ENCODE peak calls at places on chromosome 14, in seven cellular contexts. W is NCI-H1417; L is SW480; J is GM12891; D is activated CD8-positive, alpha-beta memory T cell treated with anti-CD3 and anti-CD28 coated beads for 48 hours; U is NCI-H1092 treated with DMSO at 0.1 percent for 48 hours; R is dorsolateral prefrontal cortex. S is an unnamed sample.

GRCh38 chr14:62654641-62655040 is 390.6 kb downstream of the KCNH5 start:
- DNase-seq in D (no peak), R (no peak), J (no peak), W (peak), U (no peak), L (no peak), S (no peak)

GRCh38 chr14:54488318-54488645 is 498 bp downstream of the GMFB start:
- DNase-seq in W (no peak), J (peak), D (no peak), L (peak), R (no peak), U (no peak), S (no peak)

GRCh38 chr14:87522575-87522974 is 470.4 kb downstream of the GALC start:
- DNase-seq in L (peak), U (no peak), W (peak), R (no peak), J (no peak), D (no peak), S (no peak)

GRCh38 chr14:50768693-50769092 is 62.3 kb downstream of the NIN start:
- DNase-seq in R (no peak), D (no peak), L (no peak), J (no peak), W (no peak), U (no peak), S (no peak)

GRCh38 chr14:100302616-100303015 is 3.6 kb downstream of the SLC25A29 start:
- DNase-seq in U (no peak), R (no peak), J (no peak), W (no peak), D (no peak), L (no peak), S (no peak)

GRCh38 chr14:32706672-32707071 is 232.0 kb upstream of the NPAS3 start:
- DNase-seq in W (no peak), R (no peak), D (no peak), U (no peak), J (no peak), L (no peak), S (no peak)

GRCh38 chr14:35332517-35333346 is 40.5 kb downstream of the PSMA6 start:
- DNase-seq in L (peak), D (peak), W (peak), U (no peak), R (no peak), J (no peak), S (no peak)

GRCh38 chr14:55715889-55716288 is 135.9 kb downstream of the KTN1 start:
- DNase-seq in L (no peak), J (no peak), R (no peak), W (no peak), U (no peak), D (no peak), S (no peak)

GRCh38 chr14:77985235-77985634 is 184.9 kb upstream of the NRXN3 start:
- DNase-seq in L (no peak), W (peak), D (no peak), R (no peak), U (no peak), J (no peak), S (no peak)

GRCh38 chr14:65169351-65169750 is 67.0 kb upstream of the MAX start:
- DNase-seq in D (no peak), L (no peak), W (no peak), J (no peak), R (no peak), U (no peak), S (no peak)

GRCh38 chr14:73238941-73239340 is 1.6 kb downstream of the PAPLN start:
- DNase-seq in U (no peak), J (no peak), D (no peak), W (peak), L (no peak), R (no peak), S (no peak)

GRCh38 chr14:40164083-40164482 is 731.9 kb upstream of the FBXO33 start:
- DNase-seq in J (no peak), D (no peak), W (no peak), U (no peak), R (no peak), L (no peak), S (no peak)

GRCh38 chr14:87494010-87494409 is 499.0 kb downstream of the GALC start:
- DNase-seq in R (no peak), L (no peak), W (peak), J (no peak), U (no peak), D (no peak), S (no peak)

GRCh38 chr14:76056128-76056527 is 70.6 kb downstream of the IFT43 start:
- DNase-seq in R (no peak), U (no peak), L (peak), W (peak), J (no peak), D (no peak), S (peak)

GRCh38 chr14:53011053-53011462 is 60.2 kb upstream of the FERMT2 start:
- DNase-seq in R (peak), W (no peak), L (peak), U (no peak), D (no peak), J (no peak), S (no peak)

GRCh38 chr14:106551265-106551664 is 1024.9 kb downstream of the TMEM121 start:
- DNase-seq in W (peak), D (no peak), R (no peak), J (no peak), U (no peak), L (peak), S (no peak)